ENCODE peak calls at places on chromosomes 5 and 9, in ten cellular contexts. One of them, this sample, is unnamed.

GRCh38 chr5:150000990-150001659 is 586 bp downstream of the HMGXB3 start:
- DNase-seq in GM10248: peak
- DNase-seq in fibroblast of lung: peak
- DNase-seq in neural progenitor cell: peak
- DNase-seq in A549: peak
- DNase-seq in fibroblast of the aortic adventitia: peak
- DNase-seq in chondrocyte: peak
- DNase-seq in CD4-positive, alpha-beta T cell: peak
- DNase-seq in choroid plexus epithelial cell: peak
- DNase-seq in CD8-positive, alpha-beta T cell: peak
- DNase-seq in this sample: peak

GRCh38 chr9:27870404-27870803 is 297.1 kb upstream of the C9orf72 start:
- DNase-seq in GM10248: no peak
- DNase-seq in fibroblast of lung: no peak
- DNase-seq in neural progenitor cell: no peak
- DNase-seq in A549: no peak
- DNase-seq in fibroblast of the aortic adventitia: no peak
- DNase-seq in chondrocyte: no peak
- DNase-seq in CD4-positive, alpha-beta T cell: no peak
- DNase-seq in choroid plexus epithelial cell: peak
- DNase-seq in CD8-positive, alpha-beta T cell: no peak
- DNase-seq in this sample: no peak

GRCh38 chr9:83280259-83280658 is 217.3 kb upstream of the RASEF start:
- DNase-seq in GM10248: no peak
- DNase-seq in fibroblast of lung: no peak
- DNase-seq in neural progenitor cell: no peak
- DNase-seq in A549: no peak
- DNase-seq in fibroblast of the aortic adventitia: no peak
- DNase-seq in chondrocyte: no peak
- DNase-seq in CD4-positive, alpha-beta T cell: no peak
- DNase-seq in choroid plexus epithelial cell: no peak
- DNase-seq in CD8-positive, alpha-beta T cell: no peak
- DNase-seq in this sample: peak

GRCh38 chr5:114412509-114413171 is 50.8 kb downstream of the KCNN2 start:
- DNase-seq in GM10248: no peak
- DNase-seq in fibroblast of lung: peak
- DNase-seq in neural progenitor cell: no peak
- DNase-seq in A549: no peak
- DNase-seq in fibroblast of the aortic adventitia: peak
- DNase-seq in chondrocyte: no peak
- DNase-seq in CD4-positive, alpha-beta T cell: no peak
- DNase-seq in choroid plexus epithelial cell: peak
- DNase-seq in CD8-positive, alpha-beta T cell: no peak
- DNase-seq in this sample: peak

GRCh38 chr9:71384343-71384742 is 262.9 kb upstream of the TRPM3 start:
- DNase-seq in GM10248: no peak
- DNase-seq in fibroblast of lung: no peak
- DNase-seq in neural progenitor cell: peak
- DNase-seq in A549: no peak
- DNase-seq in fibroblast of the aortic adventitia: no peak
- DNase-seq in chondrocyte: no peak
- DNase-seq in CD4-positive, alpha-beta T cell: no peak
- DNase-seq in choroid plexus epithelial cell: no peak
- DNase-seq in CD8-positive, alpha-beta T cell: no peak
- DNase-seq in this sample: no peak

GRCh38 chr9:17052626-17053025 is 82.2 kb upstream of the CNTLN start:
- DNase-seq in GM10248: no peak
- DNase-seq in fibroblast of lung: no peak
- DNase-seq in neural progenitor cell: peak
- DNase-seq in A549: no peak
- DNase-seq in fibroblast of the aortic adventitia: no peak
- DNase-seq in chondrocyte: no peak
- DNase-seq in CD4-positive, alpha-beta T cell: no peak
- DNase-seq in choroid plexus epithelial cell: no peak
- DNase-seq in CD8-positive, alpha-beta T cell: no peak
- DNase-seq in this sample: no peak

GRCh38 chr9:136138566-136138965 is 19.9 kb upstream of the TMEM250 start:
- DNase-seq in GM10248: no peak
- DNase-seq in fibroblast of lung: peak
- DNase-seq in neural progenitor cell: peak
- DNase-seq in A549: no peak
- DNase-seq in fibroblast of the aortic adventitia: no peak
- DNase-seq in chondrocyte: no peak
- DNase-seq in CD4-positive, alpha-beta T cell: no peak
- DNase-seq in choroid plexus epithelial cell: peak
- DNase-seq in CD8-positive, alpha-beta T cell: peak
- DNase-seq in this sample: no peak

GRCh38 chr5:137714931-137715330 is 21.0 kb downstream of the KLHL3 start:
- DNase-seq in GM10248: no peak
- DNase-seq in fibroblast of lung: no peak
- DNase-seq in neural progenitor cell: no peak
- DNase-seq in A549: no peak
- DNase-seq in fibroblast of the aortic adventitia: no peak
- DNase-seq in chondrocyte: no peak
- DNase-seq in CD4-positive, alpha-beta T cell: no peak
- DNase-seq in choroid plexus epithelial cell: no peak
- DNase-seq in CD8-positive, alpha-beta T cell: no peak
- DNase-seq in this sample: no peak

GRCh38 chr9:134807726-134808125 is 72.9 kb upstream of the FCN2 start:
- DNase-seq in GM10248: no peak
- DNase-seq in fibroblast of lung: peak
- DNase-seq in neural progenitor cell: peak
- DNase-seq in A549: no peak
- DNase-seq in fibroblast of the aortic adventitia: peak
- DNase-seq in chondrocyte: no peak
- DNase-seq in CD4-positive, alpha-beta T cell: no peak
- DNase-seq in choroid plexus epithelial cell: peak
- DNase-seq in CD8-positive, alpha-beta T cell: no peak
- DNase-seq in this sample: peak

GRCh38 chr9:134796882-134797281 is 83.7 kb upstream of the FCN2 start:
- DNase-seq in GM10248: no peak
- DNase-seq in fibroblast of lung: no peak
- DNase-seq in neural progenitor cell: no peak
- DNase-seq in A549: no peak
- DNase-seq in fibroblast of the aortic adventitia: no peak
- DNase-seq in chondrocyte: no peak
- DNase-seq in CD4-positive, alpha-beta T cell: no peak
- DNase-seq in choroid plexus epithelial cell: no peak
- DNase-seq in CD8-positive, alpha-beta T cell: no peak
- DNase-seq in this sample: no peak

GRCh38 chr9:134800791-134801339 is 79.7 kb upstream of the FCN2 start:
- DNase-seq in GM10248: no peak
- DNase-seq in fibroblast of lung: no peak
- DNase-seq in neural progenitor cell: no peak
- DNase-seq in A549: no peak
- DNase-seq in fibroblast of the aortic adventitia: peak
- DNase-seq in chondrocyte: no peak
- DNase-seq in CD4-positive, alpha-beta T cell: no peak
- DNase-seq in choroid plexus epithelial cell: no peak
- DNase-seq in CD8-positive, alpha-beta T cell: no peak
- DNase-seq in this sample: no peak

GRCh38 chr9:134804871-134805270 is 75.7 kb upstream of the FCN2 start:
- DNase-seq in GM10248: no peak
- DNase-seq in fibroblast of lung: no peak
- DNase-seq in neural progenitor cell: no peak
- DNase-seq in A549: no peak
- DNase-seq in fibroblast of the aortic adventitia: no peak
- DNase-seq in chondrocyte: no peak
- DNase-seq in CD4-positive, alpha-beta T cell: no peak
- DNase-seq in choroid plexus epithelial cell: no peak
- DNase-seq in CD8-positive, alpha-beta T cell: no peak
- DNase-seq in this sample: no peak

GRCh38 chr9:134802201-134802795 is 78.3 kb upstream of the FCN2 start:
- DNase-seq in GM10248: no peak
- DNase-seq in fibroblast of lung: no peak
- DNase-seq in neural progenitor cell: no peak
- DNase-seq in A549: no peak
- DNase-seq in fibroblast of the aortic adventitia: no peak
- DNase-seq in chondrocyte: no peak
- DNase-seq in CD4-positive, alpha-beta T cell: no peak
- DNase-seq in choroid plexus epithelial cell: no peak
- DNase-seq in CD8-positive, alpha-beta T cell: no peak
- DNase-seq in this sample: no peak
- TF ChIP-seq CTCF in GM10248: no peak
- TF ChIP-seq CTCF in fibroblast of lung: no peak
- TF ChIP-seq CTCF in neural progenitor cell: no peak
- TF ChIP-seq CTCF in A549: no peak
- TF ChIP-seq CTCF in fibroblast of the aortic adventitia: no peak
- TF ChIP-seq CTCF in chondrocyte: no peak
- TF ChIP-seq CTCF in CD4-positive, alpha-beta T cell: no peak
- TF ChIP-seq CTCF in choroid plexus epithelial cell: no peak
- TF ChIP-seq CTCF in CD8-positive, alpha-beta T cell: no peak
- TF ChIP-seq CTCF in this sample: no peak

GRCh38 chr5:9850456-9850855 is 220.3 kb upstream of the TAS2R1 start:
- DNase-seq in GM10248: no peak
- DNase-seq in fibroblast of lung: no peak
- DNase-seq in neural progenitor cell: no peak
- DNase-seq in A549: no peak
- DNase-seq in fibroblast of the aortic adventitia: no peak
- DNase-seq in chondrocyte: no peak
- DNase-seq in CD4-positive, alpha-beta T cell: no peak
- DNase-seq in choroid plexus epithelial cell: no peak
- DNase-seq in CD8-positive, alpha-beta T cell: no peak
- DNase-seq in this sample: no peak

GRCh38 chr5:9847631-9848030 is 217.5 kb upstream of the TAS2R1 start:
- DNase-seq in GM10248: no peak
- DNase-seq in fibroblast of lung: no peak
- DNase-seq in neural progenitor cell: no peak
- DNase-seq in A549: no peak
- DNase-seq in fibroblast of the aortic adventitia: no peak
- DNase-seq in chondrocyte: no peak
- DNase-seq in CD4-positive, alpha-beta T cell: no peak
- DNase-seq in choroid plexus epithelial cell: no peak
- DNase-seq in CD8-positive, alpha-beta T cell: no peak
- DNase-seq in this sample: no peak

GRCh38 chr5:9853309-9853708 is 223.2 kb upstream of the TAS2R1 start:
- DNase-seq in GM10248: no peak
- DNase-seq in fibroblast of lung: no peak
- DNase-seq in neural progenitor cell: no peak
- DNase-seq in A549: no peak
- DNase-seq in fibroblast of the aortic adventitia: no peak
- DNase-seq in chondrocyte: no peak
- DNase-seq in CD4-positive, alpha-beta T cell: no peak
- DNase-seq in choroid plexus epithelial cell: no peak
- DNase-seq in CD8-positive, alpha-beta T cell: no peak
- DNase-seq in this sample: no peak

GRCh38 chr5:9852686-9853085 is 222.5 kb upstream of the TAS2R1 start:
- DNase-seq in GM10248: no peak
- DNase-seq in fibroblast of lung: peak
- DNase-seq in neural progenitor cell: no peak
- DNase-seq in A549: no peak
- DNase-seq in fibroblast of the aortic adventitia: peak
- DNase-seq in chondrocyte: no peak
- DNase-seq in CD4-positive, alpha-beta T cell: no peak
- DNase-seq in choroid plexus epithelial cell: peak
- DNase-seq in CD8-positive, alpha-beta T cell: no peak
- DNase-seq in this sample: peak

DNA sequence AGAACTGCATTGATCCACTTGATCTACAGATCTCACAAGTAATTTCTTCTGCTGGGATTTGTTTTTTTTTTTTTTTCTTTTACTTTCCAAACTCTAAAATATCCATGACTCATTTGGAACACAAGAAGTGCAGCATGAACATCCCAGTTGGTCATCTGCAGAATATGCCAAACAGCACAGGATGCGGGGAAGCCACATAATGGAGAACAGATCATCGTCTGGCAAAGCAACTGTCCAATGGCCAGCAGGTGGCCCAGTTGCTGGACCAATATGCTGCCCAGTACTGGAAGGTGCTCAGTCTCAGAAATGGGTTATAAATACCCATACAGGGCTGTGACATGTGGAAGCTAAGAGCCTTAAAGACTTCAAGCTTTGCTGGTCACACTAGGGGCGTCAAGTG is 221.3 kb upstream of the TAS2R1 start:
- DNase-seq in GM10248: no peak
- DNase-seq in fibroblast of lung: peak
- DNase-seq in neural progenitor cell: peak
- DNase-seq in A549: peak
- DNase-seq in fibroblast of the aortic adventitia: peak
- DNase-seq in chondrocyte: no peak
- DNase-seq in CD4-positive, alpha-beta T cell: no peak
- DNase-seq in choroid plexus epithelial cell: peak
- DNase-seq in CD8-positive, alpha-beta T cell: no peak
- DNase-seq in this sample: peak
- TF ChIP-seq CTCF in GM10248: no peak
- TF ChIP-seq CTCF in fibroblast of lung: peak
- TF ChIP-seq CTCF in neural progenitor cell: peak
- TF ChIP-seq CTCF in A549: peak
- TF ChIP-seq CTCF in fibroblast of the aortic adventitia: peak
- TF ChIP-seq CTCF in chondrocyte: peak
- TF ChIP-seq CTCF in CD4-positive, alpha-beta T cell: no peak
- TF ChIP-seq CTCF in choroid plexus epithelial cell: peak
- TF ChIP-seq CTCF in CD8-positive, alpha-beta T cell: no peak
- TF ChIP-seq CTCF in this sample: peak

DNA sequence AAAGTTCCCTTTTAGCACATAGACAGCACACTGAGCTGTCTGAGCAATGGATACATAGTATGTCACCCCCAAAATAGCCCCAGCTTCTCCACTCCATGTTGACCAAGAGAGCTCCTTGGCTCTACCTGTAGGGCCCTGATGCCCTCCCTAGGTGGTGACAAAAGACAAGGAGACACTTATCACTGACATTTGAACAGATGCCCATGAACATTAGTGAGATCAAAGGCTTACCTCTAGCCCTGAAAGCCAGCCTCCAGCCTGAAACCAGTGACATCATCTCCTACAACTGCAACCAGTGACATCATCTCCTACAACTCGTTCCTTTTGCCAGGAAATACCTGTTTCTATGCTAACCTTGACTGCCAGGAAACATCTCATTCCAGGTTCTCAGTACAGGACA is 122.7 kb downstream of the FSTL4 start:
- DNase-seq in GM10248: peak
- DNase-seq in fibroblast of lung: no peak
- DNase-seq in neural progenitor cell: no peak
- DNase-seq in A549: no peak
- DNase-seq in fibroblast of the aortic adventitia: no peak
- DNase-seq in chondrocyte: no peak
- DNase-seq in CD4-positive, alpha-beta T cell: no peak
- DNase-seq in choroid plexus epithelial cell: no peak
- DNase-seq in CD8-positive, alpha-beta T cell: no peak
- DNase-seq in this sample: no peak
- TF ChIP-seq CTCF in GM10248: peak
- TF ChIP-seq CTCF in fibroblast of lung: no peak
- TF ChIP-seq CTCF in neural progenitor cell: no peak
- TF ChIP-seq CTCF in A549: no peak
- TF ChIP-seq CTCF in fibroblast of the aortic adventitia: no peak
- TF ChIP-seq CTCF in chondrocyte: no peak
- TF ChIP-seq CTCF in CD4-positive, alpha-beta T cell: no peak
- TF ChIP-seq CTCF in choroid plexus epithelial cell: no peak
- TF ChIP-seq CTCF in CD8-positive, alpha-beta T cell: no peak
- TF ChIP-seq CTCF in this sample: no peak

GRCh38 chr9:137524597-137525317 is 25.4 kb downstream of the PNPLA7 start:
- DNase-seq in GM10248: no peak
- DNase-seq in fibroblast of lung: no peak
- DNase-seq in neural progenitor cell: no peak
- DNase-seq in A549: no peak
- DNase-seq in fibroblast of the aortic adventitia: no peak
- DNase-seq in chondrocyte: no peak
- DNase-seq in CD4-positive, alpha-beta T cell: no peak
- DNase-seq in choroid plexus epithelial cell: no peak
- DNase-seq in CD8-positive, alpha-beta T cell: no peak
- DNase-seq in this sample: no peak

GRCh38 chr9:137520614-137521404 is 29.4 kb downstream of the PNPLA7 start:
- DNase-seq in GM10248: no peak
- DNase-seq in fibroblast of lung: no peak
- DNase-seq in neural progenitor cell: no peak
- DNase-seq in A549: no peak
- DNase-seq in fibroblast of the aortic adventitia: no peak
- DNase-seq in chondrocyte: no peak
- DNase-seq in CD4-positive, alpha-beta T cell: no peak
- DNase-seq in choroid plexus epithelial cell: no peak
- DNase-seq in CD8-positive, alpha-beta T cell: no peak
- DNase-seq in this sample: no peak

GRCh38 chr9:137521405-137521985 is 28.7 kb downstream of the PNPLA7 start:
- DNase-seq in GM10248: no peak
- DNase-seq in fibroblast of lung: no peak
- DNase-seq in neural progenitor cell: no peak
- DNase-seq in A549: no peak
- DNase-seq in fibroblast of the aortic adventitia: no peak
- DNase-seq in chondrocyte: no peak
- DNase-seq in CD4-positive, alpha-beta T cell: no peak
- DNase-seq in choroid plexus epithelial cell: no peak
- DNase-seq in CD8-positive, alpha-beta T cell: no peak
- DNase-seq in this sample: no peak

GRCh38 chr9:137522746-137523455 is 27.3 kb downstream of the PNPLA7 start:
- DNase-seq in GM10248: no peak
- DNase-seq in fibroblast of lung: no peak
- DNase-seq in neural progenitor cell: no peak
- DNase-seq in A549: no peak
- DNase-seq in fibroblast of the aortic adventitia: no peak
- DNase-seq in chondrocyte: no peak
- DNase-seq in CD4-positive, alpha-beta T cell: no peak
- DNase-seq in choroid plexus epithelial cell: no peak
- DNase-seq in CD8-positive, alpha-beta T cell: no peak
- DNase-seq in this sample: no peak

GRCh38 chr9:137524161-137524560 is 26.0 kb downstream of the PNPLA7 start:
- DNase-seq in GM10248: no peak
- DNase-seq in fibroblast of lung: no peak
- DNase-seq in neural progenitor cell: no peak
- DNase-seq in A549: no peak
- DNase-seq in fibroblast of the aortic adventitia: no peak
- DNase-seq in chondrocyte: no peak
- DNase-seq in CD4-positive, alpha-beta T cell: no peak
- DNase-seq in choroid plexus epithelial cell: no peak
- DNase-seq in CD8-positive, alpha-beta T cell: no peak
- DNase-seq in this sample: no peak
- TF ChIP-seq CTCF in GM10248: no peak
- TF ChIP-seq CTCF in fibroblast of lung: no peak
- TF ChIP-seq CTCF in neural progenitor cell: no peak
- TF ChIP-seq CTCF in A549: no peak
- TF ChIP-seq CTCF in fibroblast of the aortic adventitia: no peak
- TF ChIP-seq CTCF in chondrocyte: no peak
- TF ChIP-seq CTCF in CD4-positive, alpha-beta T cell: no peak
- TF ChIP-seq CTCF in choroid plexus epithelial cell: no peak
- TF ChIP-seq CTCF in CD8-positive, alpha-beta T cell: no peak
- TF ChIP-seq CTCF in this sample: no peak

This sample was measured in astrocyte of the spinal cord.